ENCODE peak calls at places on chromosome 15, in seven cellular contexts. Q is mesenchymal stem cell; B is activated naive CD8-positive, alpha-beta T cell treated with anti-CD3 and anti-CD28 coated beads, Interleukin-2, amount 50 U/mL, for 24 hours; M is NCI-H510A; Z is HEK293T; W is GM06990; P is OCI-M1. L is an unnamed sample.
A peak's percentile ranks its signal among the peaks of the same experiment; 100 is the strongest.

GRCh38 chr15:89104172-89104564 is 15.9 kb downstream of the ABHD2 start:
- DNase-seq in Q (no peak), B (no peak), M (no peak), Z (no peak), W (no peak), P (no peak), L (no peak)

GRCh38 chr15:37585966-37586656 is 348.3 kb upstream of the TMCO5A start:
- DNase-seq in Q (peak; percentile 21), B (no peak), M (no peak), Z (no peak), W (no peak), P (no peak), L (no peak)

GRCh38 chr15:90716317-90716975 is 700 bp upstream of the BLM start:
- DNase-seq in Q (peak; percentile 41), B (no peak), M (no peak), Z (no peak), W (no peak), P (peak; percentile 62), L (no peak)

GRCh38 chr15:62343397-62343796 is 178.3 kb upstream of the C2CD4B start:
- DNase-seq in Q (no peak), B (no peak), M (no peak), Z (no peak), W (no peak), P (no peak), L (no peak)

GRCh38 chr15:78149805-78150751 is 916 bp downstream of the IDH3A start:
- DNase-seq in Q (peak; percentile 28), B (no peak), M (no peak), Z (peak; percentile 33), W (no peak), P (peak; percentile 42), L (no peak)

GRCh38 chr15:68526269-68526668 is 52.5 kb upstream of the CORO2B start:
- DNase-seq in Q (no peak), B (no peak), M (no peak), Z (no peak), W (peak; percentile 45), P (no peak), L (no peak)

GRCh38 chr15:67855842-67856241 is 16.0 kb upstream of the RNU6-1 start:
- DNase-seq in Q (no peak), B (no peak), M (no peak), Z (no peak), W (no peak), P (no peak), L (no peak)

GRCh38 chr15:100873029-100873677 is 6.5 kb upstream of the ALDH1A3 start:
- DNase-seq in Q (peak; percentile 86), B (peak; percentile 39), M (no peak), Z (peak; percentile 79), W (peak; percentile 18), P (peak; percentile 75), L (peak; percentile 22)

GRCh38 chr15:70741107-70741511 is 22.2 kb downstream of the UACA start:
- DNase-seq in Q (peak; percentile 88), B (no peak), M (no peak), Z (peak; percentile 16), W (no peak), P (peak; percentile 69), L (no peak)

GRCh38 chr15:38475361-38475760 is 21.4 kb downstream of the FAM98B start:
- DNase-seq in Q (no peak), B (no peak), M (no peak), Z (no peak), W (no peak), P (no peak), L (no peak)

GRCh38 chr15:43518073-43518761 is 809 bp downstream of the MAP1A start:
- DNase-seq in Q (peak; percentile 63), B (no peak), M (peak; percentile 21), Z (no peak), W (no peak), P (peak; percentile 76), L (no peak)

GRCh38 chr15:52448010-52448890 is 80.4 kb downstream of the MYO5A start:
- DNase-seq in Q (no peak), B (no peak), M (no peak), Z (no peak), W (no peak), P (no peak), L (no peak)

GRCh38 chr15:25689592-25689991 is 173.5 kb downstream of the ATP10A start:
- DNase-seq in Q (no peak), B (no peak), M (no peak), Z (no peak), W (no peak), P (no peak), L (no peak)

GRCh38 chr15:87609474-87609873 is 647.1 kb downstream of the NTRK3 start:
- DNase-seq in Q (peak; percentile 96), B (no peak), M (no peak), Z (no peak), W (no peak), P (peak; percentile 52), L (no peak)

GRCh38 chr15:35547775-35548364 is 1.9 kb upstream of the DPH6 start:
- DNase-seq in Q (no peak), B (no peak), M (no peak), Z (no peak), W (no peak), P (no peak), L (no peak)

GRCh38 chr15:74656935-74657535 is 38.8 kb downstream of the EDC3 start:
- DNase-seq in Q (no peak), B (no peak), M (no peak), Z (no peak), W (no peak), P (no peak), L (no peak)

GRCh38 chr15:81785181-81785580 is 260.6 kb downstream of the MEX3B start:
- DNase-seq in Q (no peak), B (no peak), M (no peak), Z (no peak), W (no peak), P (no peak), L (no peak)

GRCh38 chr15:71612066-71612715 is 198.2 kb upstream of the NR2E3 start:
- DNase-seq in Q (no peak), B (no peak), M (no peak), Z (no peak), W (no peak), P (no peak), L (no peak)

GRCh38 chr15:30870681-30871080 is 33.0 kb upstream of the FAN1 start:
- DNase-seq in Q (no peak), B (no peak), M (no peak), Z (no peak), W (no peak), P (no peak), L (no peak)

GRCh38 chr15:99985878-99986277 is 252.6 kb upstream of the LYSMD4 start:
- DNase-seq in Q (no peak), B (no peak), M (no peak), Z (no peak), W (no peak), P (no peak), L (no peak)